ENCODE peak calls at places on chromosomes 12 and 14, in nine cellular contexts. One of them, this sample, is unnamed.

GRCh38 chr14:24964048-24964447 is 85.9 kb downstream of the STXBP6 start:
- DNase-seq in keratinocyte: no peak
- DNase-seq in neuronal stem cell: no peak
- DNase-seq in IMR-90: no peak
- DNase-seq in HCT116: no peak
- DNase-seq in neural progenitor cell: peak; percentile 14
- DNase-seq in mesendoderm: no peak
- DNase-seq in GM23248: no peak
- DNase-seq in DND-41: no peak
- DNase-seq in this sample: no peak

GRCh38 chr12:22598763-22599161 is 26.2 kb upstream of the ETNK1 start:
- DNase-seq in keratinocyte: no peak
- DNase-seq in neuronal stem cell: no peak
- DNase-seq in IMR-90: no peak
- DNase-seq in HCT116: no peak
- DNase-seq in neural progenitor cell: no peak
- DNase-seq in mesendoderm: no peak
- DNase-seq in GM23248: no peak
- DNase-seq in DND-41: no peak
- DNase-seq in this sample: no peak

GRCh38 chr12:131060011-131060703 is 106.5 kb downstream of the ADGRD1 start:
- DNase-seq in keratinocyte: no peak
- DNase-seq in neuronal stem cell: no peak
- DNase-seq in IMR-90: no peak
- DNase-seq in HCT116: no peak
- DNase-seq in neural progenitor cell: no peak
- DNase-seq in mesendoderm: no peak
- DNase-seq in GM23248: no peak
- DNase-seq in DND-41: no peak
- DNase-seq in this sample: no peak

GRCh38 chr12:124352839-124353238 is 57.9 kb downstream of the RFLNA start:
- DNase-seq in keratinocyte: no peak
- DNase-seq in neuronal stem cell: no peak
- DNase-seq in IMR-90: no peak
- DNase-seq in HCT116: no peak
- DNase-seq in neural progenitor cell: no peak
- DNase-seq in mesendoderm: no peak
- DNase-seq in GM23248: no peak
- DNase-seq in DND-41: no peak
- DNase-seq in this sample: no peak

GRCh38 chr12:124687695-124688301 is 120.4 kb upstream of the NCOR2 start:
- DNase-seq in keratinocyte: no peak
- DNase-seq in neuronal stem cell: no peak
- DNase-seq in IMR-90: no peak
- DNase-seq in HCT116: no peak
- DNase-seq in neural progenitor cell: peak; percentile 53
- DNase-seq in mesendoderm: no peak
- DNase-seq in GM23248: peak; percentile 36
- DNase-seq in DND-41: peak; percentile 90
- DNase-seq in this sample: no peak

GRCh38 chr14:59342108-59342507 is 123.1 kb downstream of the GPR135 start:
- DNase-seq in keratinocyte: no peak
- DNase-seq in neuronal stem cell: no peak
- DNase-seq in IMR-90: no peak
- DNase-seq in HCT116: no peak
- DNase-seq in neural progenitor cell: no peak
- DNase-seq in mesendoderm: no peak
- DNase-seq in GM23248: no peak
- DNase-seq in DND-41: no peak
- DNase-seq in this sample: no peak

GRCh38 chr12:88044035-88044434 is 14.8 kb upstream of the C12orf50 start:
- DNase-seq in keratinocyte: no peak
- DNase-seq in neuronal stem cell: no peak
- DNase-seq in IMR-90: no peak
- DNase-seq in HCT116: no peak
- DNase-seq in neural progenitor cell: no peak
- DNase-seq in mesendoderm: no peak
- DNase-seq in GM23248: no peak
- DNase-seq in DND-41: no peak
- DNase-seq in this sample: no peak

GRCh38 chr12:109433618-109434017 is 43.5 kb downstream of the KCTD10 start:
- DNase-seq in keratinocyte: no peak
- DNase-seq in neuronal stem cell: no peak
- DNase-seq in IMR-90: no peak
- DNase-seq in HCT116: no peak
- DNase-seq in neural progenitor cell: peak; percentile 27
- DNase-seq in mesendoderm: peak; percentile 36
- DNase-seq in GM23248: peak; percentile 29
- DNase-seq in DND-41: no peak
- DNase-seq in this sample: no peak

GRCh38 chr12:100391856-100392255 is 35.0 kb downstream of the SLC17A8 start:
- DNase-seq in keratinocyte: no peak
- DNase-seq in neuronal stem cell: no peak
- DNase-seq in IMR-90: no peak
- DNase-seq in HCT116: no peak
- DNase-seq in neural progenitor cell: no peak
- DNase-seq in mesendoderm: no peak
- DNase-seq in GM23248: peak; percentile 9
- DNase-seq in DND-41: no peak
- DNase-seq in this sample: peak; percentile 8

GRCh38 chr14:22524784-22525161 is 64.3 kb downstream of the DAD1 start:
- DNase-seq in keratinocyte: no peak
- DNase-seq in neuronal stem cell: no peak
- DNase-seq in IMR-90: peak; percentile 45
- DNase-seq in HCT116: no peak
- DNase-seq in neural progenitor cell: no peak
- DNase-seq in mesendoderm: no peak
- DNase-seq in GM23248: no peak
- DNase-seq in DND-41: no peak
- DNase-seq in this sample: no peak

GRCh38 chr14:94337274-94337673 is 14.1 kb upstream of the SERPINA6 start:
- DNase-seq in keratinocyte: no peak
- DNase-seq in neuronal stem cell: no peak
- DNase-seq in IMR-90: peak; percentile 31
- DNase-seq in HCT116: peak; percentile 50
- DNase-seq in neural progenitor cell: no peak
- DNase-seq in mesendoderm: no peak
- DNase-seq in GM23248: peak; percentile 72
- DNase-seq in DND-41: no peak
- DNase-seq in this sample: peak; percentile 24

DNA sequence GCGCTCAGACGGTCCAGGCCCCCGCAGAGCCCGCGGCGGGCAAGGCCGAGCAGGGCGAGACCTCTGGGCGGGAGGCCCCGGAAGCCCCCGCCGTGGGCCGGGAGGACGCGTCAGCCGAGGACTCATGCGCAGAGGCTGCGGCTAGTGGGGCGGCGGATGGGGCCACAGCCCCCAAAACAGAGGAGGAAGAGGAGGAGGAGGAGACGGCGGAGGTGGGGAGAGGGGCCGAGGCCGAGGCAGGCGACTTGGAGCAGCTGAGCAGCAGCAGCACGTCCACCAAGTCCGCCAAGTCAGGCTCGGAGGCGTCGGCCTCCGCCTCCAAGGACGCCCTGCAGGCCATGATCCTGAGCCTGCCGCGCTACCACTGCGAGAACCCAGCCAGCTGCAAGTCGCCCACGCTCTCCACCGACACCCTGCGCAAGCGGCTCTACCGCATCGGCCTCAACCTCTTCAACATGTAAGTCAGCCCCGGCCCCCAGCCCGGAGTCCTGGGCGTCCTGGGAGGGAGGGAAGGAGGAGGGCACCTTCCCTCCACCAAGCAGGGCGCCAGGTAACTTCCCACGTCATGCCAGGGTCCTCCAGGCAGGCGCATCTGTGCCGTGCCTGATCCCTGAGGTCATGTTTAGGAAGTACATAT is 72.4 kb downstream of the IQSEC3 start:
- DNase-seq in keratinocyte: no peak
- DNase-seq in neuronal stem cell: no peak
- DNase-seq in IMR-90: peak; percentile 29
- DNase-seq in HCT116: no peak
- DNase-seq in neural progenitor cell: peak; percentile 46
- DNase-seq in mesendoderm: peak; percentile 67
- DNase-seq in GM23248: peak; percentile 42
- DNase-seq in DND-41: no peak
- DNase-seq in this sample: no peak
- H3K4me3 ChIP-seq in keratinocyte: no peak overlapping the region
- H3K4me3 ChIP-seq in neuronal stem cell: no peak overlapping the region
- H3K4me3 ChIP-seq in IMR-90: no peak overlapping the region
- H3K4me3 ChIP-seq in HCT116: no peak overlapping the region
- H3K4me3 ChIP-seq in neural progenitor cell: peak overlapping the region; percentile 1
- H3K4me3 ChIP-seq in mesendoderm: no peak overlapping the region
- H3K4me3 ChIP-seq in GM23248: no peak overlapping the region
- H3K4me3 ChIP-seq in DND-41: no peak overlapping the region
- H3K4me3 ChIP-seq in this sample: peak overlapping the region; percentile 56

GRCh38 chr14:105292810-105293711 is 7.7 kb downstream of the BRF1 start:
- DNase-seq in keratinocyte: no peak
- DNase-seq in neuronal stem cell: no peak
- DNase-seq in IMR-90: no peak
- DNase-seq in HCT116: no peak
- DNase-seq in neural progenitor cell: no peak
- DNase-seq in mesendoderm: no peak
- DNase-seq in GM23248: no peak
- DNase-seq in DND-41: no peak
- DNase-seq in this sample: no peak
- H3K9ac ChIP-seq in keratinocyte: no peak overlapping the region
- H3K9ac ChIP-seq in neuronal stem cell: no peak overlapping the region
- H3K9ac ChIP-seq in IMR-90: no peak overlapping the region
- H3K9ac ChIP-seq in HCT116: no peak overlapping the region
- H3K9ac ChIP-seq in neural progenitor cell: no peak overlapping the region
- H3K9ac ChIP-seq in mesendoderm: no peak overlapping the region
- H3K9ac ChIP-seq in GM23248: no peak overlapping the region
- H3K9ac ChIP-seq in DND-41: no peak overlapping the region
- H3K9ac ChIP-seq in this sample: no peak overlapping the region

DNA sequence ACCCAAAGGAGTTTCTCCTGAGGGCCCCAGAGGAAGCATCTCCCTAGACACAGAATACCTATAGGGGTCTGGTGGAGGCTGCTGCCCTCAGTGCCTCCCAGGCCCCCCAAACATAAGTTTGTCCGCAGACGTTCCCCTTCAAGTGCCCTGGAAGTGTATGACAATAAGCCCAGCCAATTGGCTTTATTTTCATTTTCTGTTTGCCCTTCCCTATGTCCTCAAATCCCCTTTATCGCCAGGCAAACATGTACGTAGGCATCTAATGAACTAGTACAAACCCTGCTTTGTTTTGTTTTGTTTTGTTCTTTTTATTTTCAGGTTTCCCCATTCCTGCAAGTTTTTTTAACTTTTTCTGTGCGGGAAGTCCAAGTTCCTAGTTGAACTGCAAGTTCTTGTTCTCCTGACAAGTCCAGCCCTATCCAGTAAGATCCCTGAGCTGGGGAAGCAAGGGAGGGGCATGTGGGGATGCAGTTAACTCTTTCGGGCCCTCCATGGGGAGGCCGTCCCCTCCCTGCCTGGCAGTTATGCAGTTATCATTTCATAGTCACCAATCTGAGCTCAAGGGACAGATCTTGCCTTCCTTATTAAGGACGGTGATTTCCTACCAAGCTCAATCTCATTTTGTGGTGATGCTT is 141.9 kb downstream of the KCNA5 start:
- DNase-seq in keratinocyte: no peak
- DNase-seq in neuronal stem cell: no peak
- DNase-seq in IMR-90: no peak
- DNase-seq in HCT116: no peak
- DNase-seq in neural progenitor cell: no peak
- DNase-seq in mesendoderm: no peak
- DNase-seq in GM23248: peak; percentile 23
- DNase-seq in DND-41: no peak
- DNase-seq in this sample: no peak
- H3K4me3 ChIP-seq in keratinocyte: no peak overlapping the region
- H3K4me3 ChIP-seq in neuronal stem cell: no peak overlapping the region
- H3K4me3 ChIP-seq in IMR-90: no peak overlapping the region
- H3K4me3 ChIP-seq in HCT116: no peak overlapping the region
- H3K4me3 ChIP-seq in neural progenitor cell: no peak overlapping the region
- H3K4me3 ChIP-seq in mesendoderm: no peak overlapping the region
- H3K4me3 ChIP-seq in GM23248: peak overlapping the region; percentile 50
- H3K4me3 ChIP-seq in DND-41: no peak overlapping the region
- H3K4me3 ChIP-seq in this sample: peak overlapping the region; percentile 67

GRCh38 chr14:100158566-100159106 is 809 bp downstream of the DEGS2 start:
- DNase-seq in keratinocyte: no peak
- DNase-seq in neuronal stem cell: no peak
- DNase-seq in IMR-90: no peak
- DNase-seq in HCT116: no peak
- DNase-seq in neural progenitor cell: peak; percentile 44
- DNase-seq in mesendoderm: no peak
- DNase-seq in GM23248: no peak
- DNase-seq in DND-41: no peak
- DNase-seq in this sample: no peak

GRCh38 chr14:100156776-100157175 is 2.7 kb downstream of the DEGS2 start:
- DNase-seq in keratinocyte: no peak
- DNase-seq in neuronal stem cell: no peak
- DNase-seq in IMR-90: no peak
- DNase-seq in HCT116: no peak
- DNase-seq in neural progenitor cell: no peak
- DNase-seq in mesendoderm: no peak
- DNase-seq in GM23248: no peak
- DNase-seq in DND-41: no peak
- DNase-seq in this sample: no peak

GRCh38 chr14:100160534-100160916 is 1.1 kb upstream of the DEGS2 start:
- DNase-seq in keratinocyte: no peak
- DNase-seq in neuronal stem cell: no peak
- DNase-seq in IMR-90: no peak
- DNase-seq in HCT116: no peak
- DNase-seq in neural progenitor cell: no peak
- DNase-seq in mesendoderm: no peak
- DNase-seq in GM23248: no peak
- DNase-seq in DND-41: no peak
- DNase-seq in this sample: no peak

GRCh38 chr14:100159865-100160533 is 554 bp upstream of the DEGS2 start:
- DNase-seq in keratinocyte: no peak
- DNase-seq in neuronal stem cell: no peak
- DNase-seq in IMR-90: no peak
- DNase-seq in HCT116: no peak
- DNase-seq in neural progenitor cell: peak; percentile 46
- DNase-seq in mesendoderm: peak; percentile 36
- DNase-seq in GM23248: no peak
- DNase-seq in DND-41: no peak
- DNase-seq in this sample: no peak

DNA sequence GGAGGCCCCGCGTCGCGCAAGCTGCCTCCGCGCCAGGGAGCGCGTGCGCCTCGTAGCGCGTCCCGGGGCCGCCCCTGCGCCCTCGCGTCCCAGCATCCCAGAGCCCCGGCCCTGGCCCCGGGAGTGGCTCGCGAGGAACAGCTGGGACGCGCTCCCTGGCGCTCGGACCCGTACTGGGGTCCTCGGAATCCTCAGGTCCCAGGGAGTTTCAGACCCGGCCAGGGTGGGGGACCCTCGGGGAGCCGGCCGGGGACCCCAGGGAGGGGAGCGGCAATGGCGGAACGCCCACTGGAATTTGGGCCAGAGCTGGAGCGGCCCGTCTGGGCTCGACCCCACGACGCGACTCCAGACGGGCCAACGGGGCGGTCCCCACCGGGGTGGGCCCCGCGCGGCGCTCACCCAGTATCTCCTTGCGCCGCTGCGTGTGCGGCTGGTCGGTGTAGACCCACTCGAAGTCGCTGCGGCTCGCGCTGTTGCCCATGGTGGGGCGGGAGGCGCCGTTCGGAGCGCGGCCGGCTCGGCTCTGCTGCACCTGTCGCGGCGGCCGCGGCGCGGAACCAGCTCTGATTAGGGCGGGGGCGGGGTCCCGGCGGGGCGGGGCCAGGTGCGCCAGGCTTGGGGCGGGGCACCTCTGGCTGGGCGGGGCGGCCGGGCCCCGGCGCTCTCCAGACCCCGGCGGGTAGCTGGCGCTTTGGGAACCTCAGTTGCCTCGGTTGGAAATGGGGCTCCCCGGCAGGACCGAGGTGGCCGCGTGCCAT is at the start of gene DEGS2:
- DNase-seq in keratinocyte: no peak
- DNase-seq in neuronal stem cell: no peak
- DNase-seq in IMR-90: no peak
- DNase-seq in HCT116: no peak
- DNase-seq in neural progenitor cell: peak; percentile 77
- DNase-seq in mesendoderm: peak; percentile 43
- DNase-seq in GM23248: peak; percentile 37
- DNase-seq in DND-41: no peak
- DNase-seq in this sample: peak; percentile 36
- H3K9ac ChIP-seq in keratinocyte: no peak within 1 kb of the TSS
- H3K9ac ChIP-seq in neuronal stem cell: peak within 1 kb of the TSS; percentile 60
- H3K9ac ChIP-seq in IMR-90: no peak within 1 kb of the TSS
- H3K9ac ChIP-seq in HCT116: no peak within 1 kb of the TSS
- H3K9ac ChIP-seq in neural progenitor cell: no peak within 1 kb of the TSS
- H3K9ac ChIP-seq in mesendoderm: no peak within 1 kb of the TSS
- H3K9ac ChIP-seq in GM23248: no peak within 1 kb of the TSS
- H3K9ac ChIP-seq in DND-41: no peak within 1 kb of the TSS
- H3K9ac ChIP-seq in this sample: no peak within 1 kb of the TSS

This sample was measured in adipocyte.